ENCODE peak calls at places on chromosomes 11 and 22, in four cellular contexts. X, W, J and P are unnamed samples.

GRCh38 chr11:93908689-93909088 is 58.3 kb upstream of the VSTM5 start:
- DNase-seq in X (no peak), W (peak; percentile 75), J (no peak), P (no peak)

GRCh38 chr11:12029738-12030363 is 21.4 kb upstream of the DKK3 start:
- DNase-seq in X (no peak), W (peak; percentile 44), J (no peak), P (no peak)

GRCh38 chr11:15276616-15277015 is 161.9 kb downstream of the INSC start:
- DNase-seq in X (no peak), W (no peak), J (no peak), P (no peak)

GRCh38 chr11:27848423-27848822 is 148.2 kb upstream of the BDNF start:
- DNase-seq in X (no peak), W (no peak), J (no peak), P (no peak)

GRCh38 chr11:83628622-83629347 is 342.6 kb upstream of the CCDC90B start:
- DNase-seq in X (no peak), W (no peak), J (no peak), P (no peak)

GRCh38 chr22:20904008-20904979 is 12.9 kb upstream of the CRKL start:
- DNase-seq in X (peak; percentile 86), W (peak; percentile 89), J (no peak), P (no peak)

GRCh38 chr11:96213500-96213899 is 129.5 kb downstream of the MAML2 start:
- DNase-seq in X (no peak), W (no peak), J (no peak), P (no peak)

GRCh38 chr11:77457340-77457739 is 16.6 kb downstream of the PAK1 start:
- DNase-seq in X (no peak), W (no peak), J (no peak), P (no peak)

GRCh38 chr11:117144477-117145392 is 648 bp downstream of the PAFAH1B2 start:
- DNase-seq in X (peak; percentile 89), W (peak; percentile 79), J (peak; percentile 53), P (peak; percentile 21)

GRCh38 chr22:20159088-20159487 is 8.2 kb upstream of the CCDC188 start:
- DNase-seq in X (peak; percentile 66), W (no peak), J (no peak), P (no peak)

GRCh38 chr22:38424525-38425080 is 30.4 kb downstream of the KCNJ4 start:
- DNase-seq in X (no peak), W (no peak), J (no peak), P (no peak)

GRCh38 chr22:42716221-42716620 is 4.4 kb downstream of the A4GALT start:
- DNase-seq in X (no peak), W (no peak), J (no peak), P (no peak)

GRCh38 chr11:64970731-64971151 is 1.2 kb downstream of the MAJIN start:
- DNase-seq in X (no peak), W (peak; percentile 89), J (no peak), P (no peak)

GRCh38 chr22:42353883-42354727 is 78.1 kb downstream of the NFAM1 start:
- DNase-seq in X (no peak), W (no peak), J (no peak), P (no peak)

GRCh38 chr22:32005453-32005852 is 37.6 kb upstream of the SLC5A1 start:
- DNase-seq in X (no peak), W (peak; percentile 13), J (no peak), P (no peak)

GRCh38 chr11:71120346-71120963 is 131.9 kb downstream of the SHANK2 start:
- DNase-seq in X (no peak), W (peak; percentile 30), J (no peak), P (no peak)

GRCh38 chr22:20574920-20575353 is 67.5 kb downstream of the MED15 start:
- DNase-seq in X (no peak), W (no peak), J (no peak), P (no peak)

GRCh38 chr11:68258363-68258765 is 13.4 kb downstream of the C11orf24 start:
- DNase-seq in X (no peak), W (no peak), J (no peak), P (no peak)

GRCh38 chr11:103871923-103872551 is 164.4 kb upstream of the DDI1 start:
- DNase-seq in X (no peak), W (no peak), J (no peak), P (no peak)

GRCh38 chr11:103878646-103879045 is 157.8 kb upstream of the DDI1 start:
- DNase-seq in X (peak; percentile 28), W (no peak), J (no peak), P (no peak)

GRCh38 chr11:103877221-103877620 is 159.2 kb upstream of the DDI1 start:
- DNase-seq in X (no peak), W (no peak), J (no peak), P (no peak)

GRCh38 chr11:103872748-103873147 is 163.7 kb upstream of the DDI1 start:
- DNase-seq in X (no peak), W (no peak), J (no peak), P (no peak)

DNA sequence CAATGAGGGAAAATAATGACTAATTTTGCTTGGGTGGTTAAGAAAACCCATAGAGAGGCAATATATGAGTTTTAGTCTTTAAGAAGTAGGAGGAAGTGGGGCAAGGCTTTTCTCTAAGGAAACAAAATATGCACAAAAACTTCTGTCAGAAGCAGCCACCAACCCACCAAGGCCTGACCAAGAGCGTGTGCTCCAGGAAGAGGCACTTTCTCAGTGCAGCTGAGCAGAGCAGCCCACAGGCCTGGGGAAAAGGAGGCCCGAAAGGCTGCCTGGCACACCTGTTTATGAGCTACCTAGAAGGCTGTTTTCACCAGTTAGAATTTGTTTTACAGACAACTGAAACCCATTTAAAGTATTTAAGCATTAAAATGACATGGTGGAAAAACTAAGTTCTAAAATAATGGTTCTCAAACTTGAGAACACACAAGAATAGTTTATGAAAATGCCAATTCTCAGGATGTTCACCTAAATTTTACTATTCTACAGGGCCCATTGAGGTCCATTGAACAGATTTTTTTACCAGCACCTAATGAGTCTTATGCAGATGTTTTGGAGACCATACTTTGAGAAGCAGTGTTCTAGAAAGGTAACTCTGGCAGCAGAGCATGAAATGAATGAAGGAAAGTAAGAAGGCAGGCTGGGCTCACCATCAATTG is 160.5 kb upstream of the DDI1 start:
- DNase-seq in X (no peak), W (no peak), J (no peak), P (no peak)
- H3K27ac ChIP-seq in X (no peak overlapping the region), W (no peak overlapping the region), J (no peak overlapping the region), P (no peak overlapping the region)

DNA sequence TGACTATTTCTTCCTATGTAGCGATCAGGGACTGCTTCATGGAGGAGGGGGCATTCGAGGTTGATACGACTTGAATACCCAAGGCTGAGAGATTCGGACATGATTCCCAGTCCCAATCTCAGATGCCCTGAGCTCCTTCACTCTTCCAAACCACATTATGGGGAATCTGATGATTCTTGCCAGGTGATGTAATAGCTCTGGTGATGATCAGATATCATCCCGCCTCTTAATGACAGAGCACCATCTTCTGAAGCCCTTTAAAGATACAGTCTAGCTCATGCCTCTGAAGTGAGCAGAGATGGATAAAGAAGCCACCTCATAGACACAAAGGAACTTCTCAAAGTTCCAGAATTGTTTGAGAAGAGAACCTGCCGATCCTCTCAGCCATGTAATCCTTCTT is 8.9 kb upstream of the CLMP start:
- DNase-seq in X (no peak), W (no peak), J (no peak), P (no peak)
- H3K27ac ChIP-seq in X (no peak overlapping the region), W (no peak overlapping the region), J (peak overlapping the region; percentile 29), P (no peak overlapping the region)

GRCh38 chr22:46068176-46068907 is 82.0 kb upstream of the PPARA start:
- DNase-seq in X (no peak), W (no peak), J (no peak), P (no peak)

GRCh38 chr22:46068908-46069481 is 81.3 kb upstream of the PPARA start:
- DNase-seq in X (peak; percentile 42), W (no peak), J (peak; percentile 22), P (no peak)

GRCh38 chr22:46070722-46071450 is 79.4 kb upstream of the PPARA start:
- DNase-seq in X (peak; percentile 45), W (no peak), J (peak; percentile 78), P (peak; percentile 45)

GRCh38 chr22:46070215-46070721 is 80.1 kb upstream of the PPARA start:
- DNase-seq in X (peak; percentile 77), W (no peak), J (peak; percentile 90), P (no peak)

DNA sequence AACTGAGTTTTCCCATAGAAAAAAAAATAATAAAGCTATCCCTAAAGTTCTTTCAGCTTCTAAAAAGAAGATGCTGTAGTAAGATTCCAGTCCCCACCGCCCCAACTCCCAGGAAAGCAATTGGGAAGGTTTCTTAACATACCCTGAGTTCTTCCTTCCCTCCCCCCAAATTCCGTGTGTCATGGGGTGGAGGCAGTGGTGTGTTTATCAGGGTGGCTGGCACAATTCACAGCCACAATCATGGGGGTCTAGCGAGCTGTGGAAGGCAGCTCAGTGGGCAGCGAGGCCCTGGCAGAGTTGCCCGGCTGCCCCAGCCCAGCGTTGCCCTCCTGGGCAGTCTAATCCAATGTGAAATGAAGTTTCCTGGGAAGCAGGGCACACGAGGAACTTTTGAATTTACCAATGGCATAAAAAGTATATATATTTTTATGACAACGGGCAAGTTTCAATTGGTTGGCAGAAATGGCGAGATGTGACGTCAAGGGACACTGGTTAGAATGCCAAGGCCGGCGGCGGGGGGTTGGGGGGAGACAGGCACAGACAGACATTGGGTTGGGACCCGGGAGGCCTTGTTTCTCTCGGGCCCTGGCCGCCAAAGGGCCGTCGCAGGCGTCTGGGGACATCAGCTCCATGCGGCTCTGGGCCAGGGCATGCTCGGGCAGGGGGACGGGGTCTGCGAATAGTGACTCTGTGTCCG is 80.7 kb upstream of the PPARA start:
- DNase-seq in X (peak; percentile 90), W (peak; percentile 64), J (no peak), P (no peak)
- H3K27ac ChIP-seq in X (peak overlapping the region; percentile 98), W (peak overlapping the region; percentile 100), J (peak overlapping the region; percentile 100), P (no peak overlapping the region)

GRCh38 chr22:24435861-24436351 is 8.5 kb downstream of the ADORA2A start:
- DNase-seq in X (no peak), W (no peak), J (no peak), P (no peak)
- H3K27ac ChIP-seq in X (peak overlapping the region; percentile 80), W (no peak overlapping the region), J (peak overlapping the region; percentile 70), P (no peak overlapping the region)

DNA sequence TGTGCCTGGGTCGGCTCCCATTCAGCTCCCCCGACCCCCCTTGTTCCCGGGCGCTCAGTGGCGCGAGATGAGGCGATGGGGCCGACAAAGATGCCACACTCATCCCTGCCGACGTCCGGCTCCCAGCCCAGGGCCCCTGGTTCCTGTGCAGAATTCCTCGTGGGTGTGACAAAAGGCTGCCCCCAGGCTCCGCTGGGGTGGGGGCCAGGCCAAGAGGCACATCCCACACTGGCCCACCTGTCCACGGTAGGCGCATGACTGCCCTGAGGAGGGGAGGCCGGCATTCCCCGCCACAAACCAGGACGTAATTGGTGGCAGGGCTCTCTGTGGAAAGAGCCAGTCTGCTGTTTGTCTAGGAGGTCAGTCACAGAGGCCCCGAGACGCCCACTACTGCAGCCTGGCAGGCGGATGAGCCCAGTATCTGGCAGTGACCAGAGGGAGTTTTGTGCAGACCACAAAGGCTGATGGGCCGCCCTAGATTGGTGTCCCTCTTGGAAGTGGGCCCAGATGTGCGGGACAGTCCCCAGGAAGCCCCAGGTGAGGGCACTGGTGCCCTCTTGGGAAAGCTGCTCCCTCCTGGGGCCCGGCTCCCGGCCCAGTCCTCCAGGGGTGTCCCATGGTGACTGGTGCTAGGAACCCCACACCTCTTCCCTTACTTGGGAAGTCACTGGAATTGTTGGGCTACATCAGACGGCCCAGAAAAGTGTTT is 5.7 kb downstream of the CCND1 start:
- DNase-seq in X (no peak), W (no peak), J (no peak), P (no peak)
- H3K27ac ChIP-seq in X (no peak overlapping the region), W (peak overlapping the region; percentile 87), J (peak overlapping the region; percentile 46), P (no peak overlapping the region)

GRCh38 chr11:3920148-3920852 is 64.8 kb downstream of the STIM1 start:
- DNase-seq in X (peak; percentile 81), W (peak; percentile 18), J (no peak), P (peak; percentile 46)
- H3K27ac ChIP-seq in X (peak overlapping the region; percentile 24), W (peak overlapping the region; percentile 57), J (no peak overlapping the region), P (no peak overlapping the region)

GRCh38 chr22:36322602-36322915 is 65.2 kb downstream of the MYH9 start:
- DNase-seq in X (no peak), W (no peak), J (no peak), P (no peak)
- H3K27ac ChIP-seq in X (no peak overlapping the region), W (peak overlapping the region; percentile 100), J (peak overlapping the region; percentile 97), P (no peak overlapping the region)